ENCODE peak calls at places on chromosomes 3 and 15, in four cellular contexts. One of them, this sample, is unnamed.

GRCh38 chr3:16423947-16424673 is 89.4 kb downstream of the RFTN1 start:
- DNase-seq in cardiac muscle cell: no peak
- DNase-seq in trophoblast cell: no peak
- DNase-seq in heart left ventricle: no peak
- DNase-seq in this sample: no peak

GRCh38 chr15:96130734-96131133 is 199.8 kb upstream of the NR2F2 start:
- DNase-seq in cardiac muscle cell: no peak
- DNase-seq in trophoblast cell: no peak
- DNase-seq in heart left ventricle: no peak
- DNase-seq in this sample: no peak

GRCh38 chr15:93286456-93286855 is 197.4 kb upstream of the RGMA start:
- DNase-seq in cardiac muscle cell: no peak
- DNase-seq in trophoblast cell: peak; percentile 3
- DNase-seq in heart left ventricle: no peak
- DNase-seq in this sample: no peak

GRCh38 chr15:89912145-89912673 is 543 bp downstream of the ARPIN start:
- DNase-seq in cardiac muscle cell: peak; percentile 13
- DNase-seq in trophoblast cell: peak; percentile 50
- DNase-seq in heart left ventricle: peak; percentile 48
- DNase-seq in this sample: no peak

GRCh38 chr3:100600181-100601042 is 9.0 kb upstream of the ADGRG7 start:
- DNase-seq in cardiac muscle cell: no peak
- DNase-seq in trophoblast cell: no peak
- DNase-seq in heart left ventricle: no peak
- DNase-seq in this sample: no peak

GRCh38 chr15:98428253-98428989 is 219.9 kb upstream of the IGF1R start:
- DNase-seq in cardiac muscle cell: peak; percentile 62
- DNase-seq in trophoblast cell: peak; percentile 69
- DNase-seq in heart left ventricle: peak; percentile 70
- DNase-seq in this sample: peak; percentile 42

GRCh38 chr15:31366169-31366734 is 39.6 kb downstream of the KLF13 start:
- DNase-seq in cardiac muscle cell: peak; percentile 54
- DNase-seq in trophoblast cell: no peak
- DNase-seq in heart left ventricle: no peak
- DNase-seq in this sample: no peak

GRCh38 chr15:55796321-55796965 is 53.5 kb upstream of the PRTG start:
- DNase-seq in cardiac muscle cell: peak; percentile 31
- DNase-seq in trophoblast cell: no peak
- DNase-seq in heart left ventricle: no peak
- DNase-seq in this sample: no peak

GRCh38 chr15:56732881-56733130 is 503 bp downstream of the ZNF280D start:
- DNase-seq in cardiac muscle cell: no peak
- DNase-seq in trophoblast cell: no peak
- DNase-seq in heart left ventricle: no peak
- DNase-seq in this sample: no peak

GRCh38 chr3:42057561-42058211 is 33.5 kb upstream of the TRAK1 start:
- DNase-seq in cardiac muscle cell: no peak
- DNase-seq in trophoblast cell: no peak
- DNase-seq in heart left ventricle: no peak
- DNase-seq in this sample: no peak
- H3K4me3 ChIP-seq in cardiac muscle cell: no peak overlapping the region
- H3K4me3 ChIP-seq in trophoblast cell: no peak overlapping the region
- H3K4me3 ChIP-seq in heart left ventricle: no peak overlapping the region
- H3K4me3 ChIP-seq in this sample: no peak overlapping the region

GRCh38 chr3:53122255-53122932 is 7.8 kb downstream of the RFT1 start:
- DNase-seq in cardiac muscle cell: no peak
- DNase-seq in trophoblast cell: no peak
- DNase-seq in heart left ventricle: no peak
- DNase-seq in this sample: no peak
- H3K36me3 ChIP-seq in cardiac muscle cell: peaks cover 53% of the 10 kb centered on the region
- H3K36me3 ChIP-seq in trophoblast cell: peaks cover 48% of the 10 kb centered on the region
- H3K36me3 ChIP-seq in heart left ventricle: peaks cover 18% of the 10 kb centered on the region
- H3K36me3 ChIP-seq in this sample: peaks cover 27% of the 10 kb centered on the region

GRCh38 chr3:126472277-126473006 is 3.2 kb downstream of the ZXDC start:
- DNase-seq in cardiac muscle cell: peak; percentile 86
- DNase-seq in trophoblast cell: peak; percentile 89
- DNase-seq in heart left ventricle: peak; percentile 79
- DNase-seq in this sample: no peak
- H3K4me3 ChIP-seq in cardiac muscle cell: no peak overlapping the region
- H3K4me3 ChIP-seq in trophoblast cell: no peak overlapping the region
- H3K4me3 ChIP-seq in heart left ventricle: peak overlapping the region; percentile 81
- H3K4me3 ChIP-seq in this sample: no peak overlapping the region

GRCh38 chr15:84910928-84911623 is 26.6 kb downstream of the SLC28A1 start:
- DNase-seq in cardiac muscle cell: no peak
- DNase-seq in trophoblast cell: peak; percentile 98
- DNase-seq in heart left ventricle: no peak
- DNase-seq in this sample: no peak

GRCh38 chr15:84909029-84909428 is 24.6 kb downstream of the SLC28A1 start:
- DNase-seq in cardiac muscle cell: no peak
- DNase-seq in trophoblast cell: no peak
- DNase-seq in heart left ventricle: no peak
- DNase-seq in this sample: no peak

GRCh38 chr15:84908564-84908963 is 24.1 kb downstream of the SLC28A1 start:
- DNase-seq in cardiac muscle cell: no peak
- DNase-seq in trophoblast cell: no peak
- DNase-seq in heart left ventricle: no peak
- DNase-seq in this sample: no peak

GRCh38 chr15:84907731-84908130 is 23.3 kb downstream of the SLC28A1 start:
- DNase-seq in cardiac muscle cell: no peak
- DNase-seq in trophoblast cell: no peak
- DNase-seq in heart left ventricle: no peak
- DNase-seq in this sample: no peak

GRCh38 chr15:84909782-84910181 is 25.3 kb downstream of the SLC28A1 start:
- DNase-seq in cardiac muscle cell: no peak
- DNase-seq in trophoblast cell: no peak
- DNase-seq in heart left ventricle: no peak
- DNase-seq in this sample: no peak
- H3K36me3 ChIP-seq in cardiac muscle cell: no peaks in the 10 kb centered on the region
- H3K36me3 ChIP-seq in trophoblast cell: no peaks in the 10 kb centered on the region
- H3K36me3 ChIP-seq in heart left ventricle: no peaks in the 10 kb centered on the region
- H3K36me3 ChIP-seq in this sample: no peaks in the 10 kb centered on the region

GRCh38 chr3:77190281-77190841 is 150.5 kb downstream of the ROBO2 start:
- DNase-seq in cardiac muscle cell: no peak
- DNase-seq in trophoblast cell: no peak
- DNase-seq in heart left ventricle: no peak
- DNase-seq in this sample: no peak
- H3K4me3 ChIP-seq in cardiac muscle cell: no peak overlapping the region
- H3K4me3 ChIP-seq in trophoblast cell: no peak overlapping the region
- H3K4me3 ChIP-seq in heart left ventricle: no peak overlapping the region
- H3K4me3 ChIP-seq in this sample: no peak overlapping the region

GRCh38 chr3:14458434-14459280 is 56.3 kb downstream of the SLC6A6 start:
- DNase-seq in cardiac muscle cell: no peak
- DNase-seq in trophoblast cell: no peak
- DNase-seq in heart left ventricle: no peak
- DNase-seq in this sample: no peak

GRCh38 chr3:14461006-14461747 is 58.8 kb downstream of the SLC6A6 start:
- DNase-seq in cardiac muscle cell: no peak
- DNase-seq in trophoblast cell: no peak
- DNase-seq in heart left ventricle: peak; percentile 23
- DNase-seq in this sample: no peak

GRCh38 chr3:14459384-14459783 is 57.0 kb downstream of the SLC6A6 start:
- DNase-seq in cardiac muscle cell: no peak
- DNase-seq in trophoblast cell: no peak
- DNase-seq in heart left ventricle: peak; percentile 17
- DNase-seq in this sample: no peak

GRCh38 chr3:14460342-14461005 is 58.1 kb downstream of the SLC6A6 start:
- DNase-seq in cardiac muscle cell: peak; percentile 99
- DNase-seq in trophoblast cell: no peak
- DNase-seq in heart left ventricle: peak; percentile 84
- DNase-seq in this sample: no peak

GRCh38 chr3:14459787-14460186 is 57.4 kb downstream of the SLC6A6 start:
- DNase-seq in cardiac muscle cell: no peak
- DNase-seq in trophoblast cell: no peak
- DNase-seq in heart left ventricle: peak; percentile 3
- DNase-seq in this sample: no peak
- H3K36me3 ChIP-seq in cardiac muscle cell: no peaks in the 10 kb centered on the region
- H3K36me3 ChIP-seq in trophoblast cell: peaks cover 76% of the 10 kb centered on the region
- H3K36me3 ChIP-seq in heart left ventricle: no peaks in the 10 kb centered on the region
- H3K36me3 ChIP-seq in this sample: peaks cover 26% of the 10 kb centered on the region

GRCh38 chr3:72246685-72247084 is 461.7 kb upstream of the PROK2 start:
- DNase-seq in cardiac muscle cell: no peak
- DNase-seq in trophoblast cell: no peak
- DNase-seq in heart left ventricle: peak; percentile 52
- DNase-seq in this sample: no peak

GRCh38 chr3:72242326-72242725 is 457.4 kb upstream of the PROK2 start:
- DNase-seq in cardiac muscle cell: no peak
- DNase-seq in trophoblast cell: no peak
- DNase-seq in heart left ventricle: no peak
- DNase-seq in this sample: no peak

GRCh38 chr3:72247126-72247525 is 462.2 kb upstream of the PROK2 start:
- DNase-seq in cardiac muscle cell: no peak
- DNase-seq in trophoblast cell: no peak
- DNase-seq in heart left ventricle: no peak
- DNase-seq in this sample: no peak

GRCh38 chr3:72245183-72245811 is 460.3 kb upstream of the PROK2 start:
- DNase-seq in cardiac muscle cell: peak; percentile 29
- DNase-seq in trophoblast cell: no peak
- DNase-seq in heart left ventricle: peak; percentile 79
- DNase-seq in this sample: no peak

DNA sequence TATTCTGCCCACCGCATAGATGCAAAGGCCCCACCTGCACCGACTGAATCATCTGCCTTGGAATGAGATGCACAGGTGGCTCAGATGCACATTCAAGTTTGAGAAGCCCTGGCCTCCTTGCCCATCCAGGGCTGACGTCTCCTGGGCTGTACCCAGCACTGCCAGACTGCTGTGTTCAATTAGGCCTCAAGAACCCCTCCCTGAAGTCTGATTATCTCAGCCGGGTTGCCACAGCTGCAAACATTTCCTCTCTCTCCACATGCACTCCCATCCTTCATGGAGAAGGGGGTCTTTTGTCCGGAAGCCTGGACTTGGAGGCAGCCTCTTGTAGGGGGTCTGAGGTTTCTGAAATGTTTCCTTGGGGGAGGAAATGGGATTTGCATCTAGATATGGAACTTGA is 459.4 kb upstream of the PROK2 start:
- DNase-seq in cardiac muscle cell: no peak
- DNase-seq in trophoblast cell: no peak
- DNase-seq in heart left ventricle: no peak
- DNase-seq in this sample: no peak
- H3K4me3 ChIP-seq in cardiac muscle cell: no peak overlapping the region
- H3K4me3 ChIP-seq in trophoblast cell: no peak overlapping the region
- H3K4me3 ChIP-seq in heart left ventricle: no peak overlapping the region
- H3K4me3 ChIP-seq in this sample: no peak overlapping the region

GRCh38 chr15:40192942-40193341 is 32.1 kb downstream of the BUB1B start:
- DNase-seq in cardiac muscle cell: peak; percentile 34
- DNase-seq in trophoblast cell: no peak
- DNase-seq in heart left ventricle: no peak
- DNase-seq in this sample: no peak

GRCh38 chr15:40198364-40199085 is 37.7 kb downstream of the BUB1B start:
- DNase-seq in cardiac muscle cell: no peak
- DNase-seq in trophoblast cell: no peak
- DNase-seq in heart left ventricle: no peak
- DNase-seq in this sample: no peak

DNA sequence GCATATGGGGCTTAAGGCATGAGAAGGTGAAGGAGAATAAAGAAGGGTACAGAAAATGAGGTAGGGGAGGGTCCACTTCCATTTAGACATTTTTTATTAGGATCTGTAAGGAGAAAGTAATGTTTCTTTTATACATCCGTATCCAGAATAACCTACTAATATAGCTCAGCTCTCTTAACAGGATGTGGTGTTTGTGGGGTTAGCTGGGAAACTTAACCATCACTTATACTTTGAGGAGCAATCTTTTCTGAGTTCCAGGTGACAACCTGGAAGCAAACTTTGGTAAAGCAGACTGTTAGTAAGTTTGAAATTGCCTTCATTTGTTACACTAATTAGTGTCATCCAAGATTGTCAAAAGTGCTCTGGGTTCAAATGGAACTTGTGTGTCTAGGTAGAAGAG is 36.6 kb downstream of the BUB1B start:
- DNase-seq in cardiac muscle cell: no peak
- DNase-seq in trophoblast cell: no peak
- DNase-seq in heart left ventricle: no peak
- DNase-seq in this sample: no peak
- H3K36me3 ChIP-seq in cardiac muscle cell: peaks cover 9% of the 10 kb centered on the region
- H3K36me3 ChIP-seq in trophoblast cell: peaks cover 12% of the 10 kb centered on the region
- H3K36me3 ChIP-seq in heart left ventricle: no peaks in the 10 kb centered on the region
- H3K36me3 ChIP-seq in this sample: peaks cover 6% of the 10 kb centered on the region